ENCODE peak calls at places on chromosomes 5 and 9, in eight cellular contexts. O is NCI-H1417; H is activated CD4-positive, alpha-beta T cell treated with anti-CD3 and anti-CD28 coated beads, Interleukin-2, amount 50 U/mL, for 1 hour; V is memory B cell; N is AG10803; P is SK-N-DZ; E is GM13977; D is T-helper 17 cell. G is an unnamed sample.

GRCh38 chr5:74953601-74953960 is 87.4 kb upstream of the FAM169A start:
- DNase-seq in O (no peak), H (no peak), V (no peak), N (no peak), P (no peak), E (no peak), D (no peak), G (peak)

GRCh38 chr9:79080536-79080935 is 491.2 kb upstream of the TLE4 start:
- DNase-seq in O (no peak), H (no peak), V (no peak), N (peak), P (no peak), E (no peak), D (no peak), G (no peak)

GRCh38 chr9:111975709-111976108 is 79.1 kb downstream of the UGCG start:
- DNase-seq in O (no peak), H (no peak), V (no peak), N (no peak), P (peak), E (no peak), D (no peak), G (no peak)

GRCh38 chr5:56733580-56733979 is 81.8 kb upstream of the MAP3K1 start:
- DNase-seq in O (no peak), H (no peak), V (no peak), N (no peak), P (no peak), E (no peak), D (no peak), G (peak)

GRCh38 chr5:179696605-179697004 is 2.2 kb upstream of the CANX start:
- DNase-seq in O (no peak), H (no peak), V (no peak), N (no peak), P (no peak), E (no peak), D (no peak), G (no peak)

GRCh38 chr9:109780453-109781033 is 545 bp downstream of the PALM2AKAP2 start:
- DNase-seq in O (no peak), H (no peak), V (no peak), N (peak), P (no peak), E (no peak), D (no peak), G (peak)

GRCh38 chr9:121598167-121599000 is 53.0 kb upstream of the DAB2IP start:
- DNase-seq in O (no peak), H (no peak), V (no peak), N (peak), P (peak), E (peak), D (no peak), G (no peak)

GRCh38 chr9:102124465-102124864 is 386.0 kb upstream of the GRIN3A start:
- DNase-seq in O (no peak), H (no peak), V (no peak), N (no peak), P (no peak), E (no peak), D (no peak), G (no peak)

GRCh38 chr5:171806976-171807823 is 21.6 kb downstream of the SMIM23 start:
- DNase-seq in O (no peak), H (no peak), V (no peak), N (peak), P (no peak), E (no peak), D (no peak), G (no peak)